ENCODE peak calls at places on chromosome 11, in six cellular contexts. I is GM23248, L is PC-3, C is HCT116, Z is OCI-LY7, W is GM23338. G is an unnamed sample.

GRCh38 chr11:105046898-105047579 is 1.9 kb upstream of the CARD16 start:
- DNase-seq in L (peak), Z (no peak), W (peak), C (no peak), I (peak), G (no peak)

GRCh38 chr11:17314232-17314547 is 37.4 kb upstream of the NCR3LG1 start:
- DNase-seq in L (peak), I (peak), Z (no peak), C (no peak), W (no peak), G (no peak)

GRCh38 chr11:8839957-8840945 is 70.7 kb upstream of the AKIP1 start:
- DNase-seq in W (peak), L (peak), Z (no peak), C (no peak), I (peak), G (peak)

GRCh38 chr11:20275987-20276660 is 87.4 kb upstream of the HTATIP2 start:
- DNase-seq in W (no peak), I (no peak), C (no peak), L (no peak), Z (no peak), G (peak)

GRCh38 chr11:102253018-102253775 is 64.1 kb upstream of the BIRC3 start:
- DNase-seq in I (no peak), L (no peak), W (peak), Z (no peak), C (no peak), G (no peak)

GRCh38 chr11:68008381-68009337 is 1.5 kb upstream of the ALDH3B1 start:
- DNase-seq in I (no peak), W (no peak), Z (peak), C (no peak), L (no peak), G (no peak)

GRCh38 chr11:7675640-7676039 is 2.3 kb upstream of the CYB5R2 start:
- DNase-seq in C (no peak), W (no peak), Z (no peak), L (peak), I (no peak), G (no peak)

GRCh38 chr11:8808226-8808585 is 102.8 kb upstream of the AKIP1 start:
- DNase-seq in Z (no peak), W (no peak), C (no peak), L (no peak), I (no peak), G (no peak)

GRCh38 chr11:6746086-6746618 is 25.6 kb downstream of the OR2AG2 start:
- DNase-seq in C (no peak), W (no peak), L (no peak), I (no peak), Z (peak), G (no peak)

GRCh38 chr11:126197277-126197939 is 14.0 kb downstream of the RPUSD4 start:
- DNase-seq in W (no peak), C (no peak), Z (no peak), L (no peak), I (peak), G (no peak)

GRCh38 chr11:18005376-18006129 is 7.3 kb downstream of the SERGEF start:
- DNase-seq in C (no peak), W (no peak), I (no peak), L (no peak), Z (no peak), G (no peak)

GRCh38 chr11:87347441-87347840 is 309.7 kb downstream of the TMEM135 start:
- DNase-seq in L (no peak), W (no peak), I (no peak), C (no peak), Z (no peak), G (no peak)

GRCh38 chr11:2109541-2110019 is 29.6 kb downstream of the IGF2 start:
- DNase-seq in W (peak), I (no peak), C (no peak), L (no peak), Z (peak), G (no peak)

GRCh38 chr11:35675901-35676610 is 13.5 kb downstream of the TRIM44 start:
- DNase-seq in W (no peak), Z (peak), I (no peak), C (no peak), L (peak), G (no peak)

GRCh38 chr11:60633645-60634044 is 65.8 kb upstream of the MS4A8 start:
- DNase-seq in W (no peak), Z (peak), I (no peak), L (no peak), C (no peak), G (no peak)

GRCh38 chr11:4019891-4020290 is 74.7 kb upstream of the RRM1 start:
- DNase-seq in W (no peak), I (peak), C (no peak), L (no peak), Z (no peak), G (no peak)

GRCh38 chr11:96091476-96091875 is 167.6 kb upstream of the MTMR2 start:
- DNase-seq in I (no peak), W (no peak), Z (peak), C (no peak), L (peak), G (no peak)

GRCh38 chr11:66336234-66337102 is at the start of gene RIN1:
- DNase-seq in L (peak), Z (peak), I (peak), W (peak), C (peak), G (peak)

GRCh38 chr11:123373754-123374621 is 56.1 kb upstream of the GRAMD1B start:
- DNase-seq in C (no peak), I (no peak), Z (no peak), W (no peak), L (no peak), G (no peak)

GRCh38 chr11:61021661-61022212 is 50.3 kb downstream of the CD6 start:
- DNase-seq in Z (peak), W (peak), C (no peak), L (no peak), I (no peak), G (peak)

GRCh38 chr11:32374261-32374711 is 61.1 kb downstream of the WT1 start:
- DNase-seq in C (peak), W (peak), I (peak), Z (peak), L (peak), G (peak)

GRCh38 chr11:197741-198235 is 4.9 kb downstream of the SCGB1C1 start:
- DNase-seq in W (no peak), Z (no peak), I (no peak), C (no peak), L (no peak), G (no peak)

DNA sequence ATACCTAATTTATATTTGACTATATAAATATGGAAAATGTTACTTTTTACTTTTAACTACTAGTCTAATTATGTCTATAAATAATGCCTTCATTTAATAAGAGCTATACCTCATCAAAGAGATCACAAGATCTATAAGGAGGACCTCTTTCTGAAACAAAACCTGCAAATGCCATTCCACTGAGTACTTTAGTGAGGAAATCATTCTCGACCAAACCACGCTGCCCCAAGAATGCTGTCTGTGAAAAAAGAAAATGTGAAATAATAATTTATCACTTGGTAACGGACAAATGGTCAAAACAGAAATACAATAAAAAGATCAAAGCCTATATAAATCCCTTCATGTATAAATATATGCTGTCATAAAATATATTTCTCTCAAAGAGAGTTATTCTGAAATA is 301.7 kb downstream of the SBF2 start:
- DNase-seq in L (no peak), Z (no peak), C (no peak), I (peak), W (no peak), G (no peak)
- H3K4me3 ChIP-seq in L (no peak), Z (no peak), C (no peak), I (no peak), W (no peak), G (no peak)

GRCh38 chr11:11973361-11973800 is 35.0 kb downstream of the DKK3 start:
- DNase-seq in Z (no peak), C (no peak), L (no peak), W (no peak), I (peak), G (no peak)

GRCh38 chr11:11970556-11970955 is 37.9 kb downstream of the DKK3 start:
- DNase-seq in I (no peak), L (no peak), C (no peak), Z (no peak), W (no peak), G (no peak)

GRCh38 chr11:11973866-11974265 is 34.6 kb downstream of the DKK3 start:
- DNase-seq in L (no peak), I (no peak), Z (no peak), C (no peak), W (no peak), G (no peak)

GRCh38 chr11:11972942-11973341 is 35.5 kb downstream of the DKK3 start:
- DNase-seq in L (no peak), I (no peak), W (no peak), Z (no peak), C (no peak), G (no peak)

GRCh38 chr11:11972148-11972547 is 36.3 kb downstream of the DKK3 start:
- DNase-seq in Z (no peak), L (no peak), C (no peak), W (no peak), I (no peak), G (no peak)
- TF ChIP-seq EZH2phosphoT487 in Z (no peak), L (no peak), C (no peak), W (no peak), I (no peak), G (no peak)

DNA sequence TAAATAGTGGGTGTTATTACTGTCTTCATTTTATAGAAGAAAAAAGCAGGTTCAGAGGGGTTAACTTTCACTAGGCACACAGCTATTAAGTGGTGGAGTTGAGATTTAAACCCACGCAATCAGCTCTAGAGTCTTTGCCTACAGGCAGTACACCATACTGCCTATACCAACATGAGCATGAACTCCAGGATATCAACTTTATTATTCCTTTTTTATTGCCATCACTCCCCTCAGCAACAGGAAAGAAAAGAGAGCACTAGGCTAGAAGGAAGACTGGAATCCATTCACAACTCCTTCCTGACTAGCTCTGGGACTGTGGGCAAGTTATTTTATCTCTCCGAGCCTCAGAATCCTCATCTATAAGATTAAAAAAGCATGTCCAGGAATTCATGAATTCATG is 58.7 kb upstream of the FSHB start:
- DNase-seq in W (no peak), C (no peak), I (no peak), Z (no peak), L (no peak), G (no peak)
- H3K4me3 ChIP-seq in W (no peak), C (no peak), I (no peak), Z (no peak), L (no peak), G (no peak)

GRCh38 chr11:73184953-73185671 is 33.0 kb upstream of the P2RY2 start:
- DNase-seq in Z (peak), L (peak), C (peak), I (peak), W (peak), G (peak)
- TF ChIP-seq EZH2phosphoT487 in Z (no peak), L (no peak), C (no peak), I (no peak), W (no peak), G (no peak)

GRCh38 chr11:65115361-65116082 is 2.0 kb downstream of the ZNHIT2 start:
- DNase-seq in W (no peak), I (no peak), L (no peak), Z (no peak), C (no peak), G (no peak)
- H3K4me3 ChIP-seq in W (no peak), I (no peak), L (peak), Z (peak), C (peak), G (no peak)

GRCh38 chr11:58508005-58508404 is at the start of gene OR5B21:
- DNase-seq in W (no peak), I (no peak), L (no peak), Z (no peak), C (no peak), G (no peak)

GRCh38 chr11:58508814-58509213 is 909 bp upstream of the OR5B21 start:
- DNase-seq in C (no peak), Z (no peak), I (no peak), L (no peak), W (no peak), G (no peak)

GRCh38 chr11:58509730-58510129 is 1.8 kb upstream of the OR5B21 start:
- DNase-seq in L (no peak), Z (no peak), I (no peak), C (no peak), W (no peak), G (no peak)

DNA sequence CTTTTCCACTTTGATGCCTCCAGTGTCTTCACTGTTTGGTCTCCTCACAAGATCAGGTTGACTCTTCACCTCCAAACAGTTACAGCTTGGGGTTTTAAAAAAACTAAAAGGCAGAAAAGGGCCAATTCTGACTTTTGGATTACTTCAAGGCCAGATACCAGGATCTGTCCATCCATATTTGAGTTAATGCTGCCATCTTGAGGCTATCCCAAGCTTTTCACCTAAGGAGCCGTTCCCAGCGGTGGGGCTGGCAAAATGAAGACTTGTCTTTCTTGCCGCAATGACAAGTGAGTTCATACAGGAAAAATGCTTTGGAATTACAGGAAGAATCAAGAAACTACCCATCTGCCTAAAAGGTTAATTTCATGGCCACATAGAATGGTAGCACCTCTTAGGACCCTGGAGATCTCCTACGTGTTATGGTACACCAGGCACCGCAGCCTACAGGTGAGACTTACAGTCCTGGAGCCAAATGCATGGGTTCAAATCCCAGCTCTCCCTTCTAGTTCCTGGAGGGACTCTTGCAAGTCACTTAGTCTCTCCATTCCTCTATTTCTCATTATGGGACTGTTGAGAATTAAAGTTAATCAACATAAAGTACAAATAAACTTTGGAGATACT is 6.0 kb upstream of the OR5B21 start:
- DNase-seq in I (peak), C (peak), Z (peak), W (peak), L (peak), G (peak)
- TF ChIP-seq EZH2phosphoT487 in I (no peak), C (no peak), Z (no peak), W (no peak), L (no peak), G (no peak)

DNA sequence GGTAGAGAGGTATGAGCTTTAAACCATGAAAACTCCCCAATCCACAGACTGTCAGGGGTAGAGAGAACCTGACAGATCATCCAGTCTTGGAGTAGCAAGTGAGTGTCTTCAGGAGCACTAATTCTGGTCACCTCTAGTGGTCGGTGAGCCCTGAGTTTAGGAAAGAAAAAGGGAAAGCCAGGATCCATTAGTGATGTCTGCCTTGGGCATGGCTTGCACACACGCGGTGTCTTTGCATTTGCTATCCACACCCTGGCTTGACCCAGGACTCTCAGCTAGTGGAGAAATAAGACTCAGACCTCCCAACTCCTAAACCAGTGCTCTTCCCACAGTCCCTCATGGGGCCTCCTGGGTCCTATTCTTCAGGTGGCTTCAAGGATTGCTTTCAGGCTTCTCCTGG is 19.3 kb downstream of the POU2F3 start:
- DNase-seq in Z (no peak), W (no peak), I (no peak), C (no peak), L (no peak), G (no peak)
- H3K4me3 ChIP-seq in Z (no peak), W (no peak), I (no peak), C (no peak), L (no peak), G (no peak)